ENCODE peak calls at places on chromosomes 13 and 19, in nine cellular contexts. I is heart right ventricle; F is adrenal gland; G is heart left ventricle; Q is aorta; N is CD4-positive, CD25-positive, alpha-beta regulatory T cell; H is transverse colon; E is hepatocyte; B is lung. K is an unnamed sample.
A peak's percentile ranks its signal among the peaks of the same experiment; 100 is the strongest.

GRCh38 chr13:39397866-39398265 is 205.1 kb downstream of the LHFPL6 start:
- DNase-seq in N (no peak), E (no peak), I (no peak), G (peak; percentile 34), B (no peak), H (no peak), Q (no peak), F (no peak), K (no peak)

GRCh38 chr19:7224205-7224833 is 69.9 kb downstream of the INSR start:
- DNase-seq in Q (no peak), B (peak; percentile 50), H (peak; percentile 70), I (no peak), G (no peak), F (peak; percentile 80), N (no peak), E (no peak), K (no peak)

GRCh38 chr13:67736646-67737420 is 506.7 kb upstream of the PCDH9 start:
- DNase-seq in Q (no peak), E (peak; percentile 55), H (no peak), G (no peak), I (no peak), N (no peak), F (no peak), B (no peak), K (no peak)

GRCh38 chr19:19515764-19516519 is at the start of gene NDUFA13:
- DNase-seq in B (peak; percentile 94), I (peak; percentile 93), E (peak; percentile 93), N (peak; percentile 89), F (peak; percentile 98), Q (peak; percentile 94), H (peak; percentile 95), G (peak; percentile 92), K (peak; percentile 92)

GRCh38 chr19:18898081-18898532 is 2.1 kb upstream of the CERS1 start:
- DNase-seq in N (no peak), F (no peak), H (no peak), I (no peak), E (no peak), B (no peak), Q (no peak), G (no peak), K (no peak)

GRCh38 chr13:111897846-111898215 is 169.1 kb upstream of the SOX1 start:
- DNase-seq in F (peak; percentile 28), Q (no peak), I (no peak), H (no peak), N (no peak), G (no peak), E (no peak), B (no peak), K (no peak)

GRCh38 chr19:13781547-13781946 is 7.3 kb downstream of the C19orf53 start:
- DNase-seq in F (peak; percentile 91), H (peak; percentile 76), N (no peak), I (peak; percentile 55), B (peak; percentile 75), E (peak; percentile 91), Q (peak; percentile 92), G (peak; percentile 83), K (no peak)

GRCh38 chr13:104571161-104571889 is 1505.1 kb upstream of the SLC10A2 start:
- DNase-seq in F (peak; percentile 89), E (peak; percentile 87), Q (peak; percentile 58), N (no peak), H (peak; percentile 69), I (no peak), G (peak; percentile 59), B (peak; percentile 67), K (no peak)

GRCh38 chr19:48967346-48968178 is 2.5 kb downstream of the FTL start:
- DNase-seq in N (no peak), Q (peak; percentile 86), G (no peak), I (no peak), E (peak; percentile 71), F (peak; percentile 80), B (peak; percentile 55), H (peak; percentile 42), K (no peak)

GRCh38 chr13:90238433-90238832 is 1109.1 kb upstream of the MIR17HG start:
- DNase-seq in B (no peak), G (no peak), N (no peak), E (no peak), H (no peak), Q (no peak), I (no peak), F (no peak), K (no peak)

GRCh38 chr19:14467816-14468215 is 7.3 kb downstream of the PTGER1 start:
- DNase-seq in Q (no peak), I (no peak), E (no peak), B (no peak), G (no peak), F (no peak), N (no peak), H (no peak), K (no peak)

GRCh38 chr13:97880298-97880675 is 73.2 kb upstream of the IPO5 start:
- DNase-seq in Q (no peak), I (no peak), B (no peak), N (no peak), E (no peak), H (no peak), F (no peak), G (no peak), K (no peak)

GRCh38 chr19:596263-596655 is 6.6 kb downstream of the HCN2 start:
- DNase-seq in E (no peak), Q (no peak), G (no peak), N (no peak), F (no peak), I (no peak), H (no peak), B (no peak), K (no peak)

GRCh38 chr13:92954746-92955145 is 271.9 kb upstream of the GPC6 start:
- DNase-seq in N (no peak), B (no peak), Q (no peak), I (no peak), G (no peak), E (no peak), F (no peak), H (no peak), K (no peak)

GRCh38 chr13:44403720-44404063 is 30.1 kb downstream of the SERP2 start:
- DNase-seq in I (no peak), H (no peak), Q (no peak), E (no peak), G (no peak), N (no peak), B (no peak), F (no peak), K (no peak)

GRCh38 chr13:108533842-108534241 is 95.6 kb upstream of the MYO16 start:
- DNase-seq in G (no peak), Q (no peak), B (no peak), N (no peak), F (no peak), E (no peak), I (no peak), H (no peak), K (no peak)

GRCh38 chr19:14871619-14872230 is 14.2 kb downstream of the OR7A17 start:
- DNase-seq in N (no peak), B (no peak), F (no peak), Q (no peak), E (no peak), G (no peak), H (no peak), I (no peak), K (no peak)

DNA sequence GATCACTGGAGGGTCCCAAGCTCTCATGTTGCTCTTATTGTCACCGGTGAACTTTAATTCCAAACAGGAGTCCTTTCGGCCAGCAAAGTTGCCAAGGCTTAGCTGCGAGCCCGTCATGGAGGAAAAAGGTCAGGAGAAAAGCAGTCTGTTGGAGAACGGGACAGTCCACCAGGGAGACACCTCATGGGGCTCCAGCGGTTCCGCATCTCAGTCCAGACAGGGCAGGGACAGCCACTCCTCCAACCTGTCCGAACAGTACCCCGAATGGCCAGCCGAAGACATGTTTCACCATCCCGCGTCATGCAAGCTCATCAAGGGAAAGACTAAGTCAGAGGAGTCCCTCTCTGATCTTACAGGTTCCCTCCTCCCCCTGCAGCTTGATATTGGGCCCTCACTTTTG is 10.4 kb downstream of the ZNF91 start:
- DNase-seq in N (no peak), B (no peak), Q (no peak), F (no peak), H (no peak), G (no peak), I (no peak), E (no peak), K (no peak)
- H3K9me3 ChIP-seq in N (peaks cover 78% of the 10 kb centered on the region), B (no peaks in the 10 kb centered on the region), Q (peaks cover 7% of the 10 kb centered on the region), F (no peaks in the 10 kb centered on the region), H (peaks cover 46% of the 10 kb centered on the region), G (peaks cover 76% of the 10 kb centered on the region), I (peaks cover 8% of the 10 kb centered on the region), E (peaks cover 63% of the 10 kb centered on the region), K (peaks cover 30% of the 10 kb centered on the region)

DNA sequence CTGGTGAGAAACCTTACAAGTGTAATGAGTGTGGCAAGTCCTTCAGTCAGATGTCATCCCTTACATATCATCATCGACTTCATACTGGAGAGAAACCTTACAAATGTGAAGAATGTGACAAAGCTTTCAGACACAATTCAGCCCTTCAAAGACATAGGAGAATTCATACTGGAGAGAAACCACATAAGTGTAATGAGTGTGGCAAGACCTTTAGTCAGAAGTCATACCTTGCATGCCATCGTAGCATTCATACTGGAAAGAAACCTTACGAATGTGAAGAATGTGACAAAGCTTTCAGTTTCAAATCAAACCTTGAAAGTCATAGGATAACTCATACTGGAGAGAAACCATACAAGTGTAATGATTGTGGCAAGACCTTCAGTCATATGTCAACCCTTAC is 13.6 kb upstream of the ZNF765 start:
- DNase-seq in G (no peak), H (no peak), E (no peak), N (no peak), I (no peak), F (peak; percentile 0), Q (no peak), B (no peak), K (no peak)
- H3K9me3 ChIP-seq in G (peaks cover 84% of the 10 kb centered on the region), H (peaks cover 66% of the 10 kb centered on the region), E (peaks cover 46% of the 10 kb centered on the region), N (peaks cover 85% of the 10 kb centered on the region), I (peaks cover 5% of the 10 kb centered on the region), F (no peaks in the 10 kb centered on the region), Q (peaks cover 18% of the 10 kb centered on the region), B (peaks cover 4% of the 10 kb centered on the region), K (peaks cover 41% of the 10 kb centered on the region)

DNA sequence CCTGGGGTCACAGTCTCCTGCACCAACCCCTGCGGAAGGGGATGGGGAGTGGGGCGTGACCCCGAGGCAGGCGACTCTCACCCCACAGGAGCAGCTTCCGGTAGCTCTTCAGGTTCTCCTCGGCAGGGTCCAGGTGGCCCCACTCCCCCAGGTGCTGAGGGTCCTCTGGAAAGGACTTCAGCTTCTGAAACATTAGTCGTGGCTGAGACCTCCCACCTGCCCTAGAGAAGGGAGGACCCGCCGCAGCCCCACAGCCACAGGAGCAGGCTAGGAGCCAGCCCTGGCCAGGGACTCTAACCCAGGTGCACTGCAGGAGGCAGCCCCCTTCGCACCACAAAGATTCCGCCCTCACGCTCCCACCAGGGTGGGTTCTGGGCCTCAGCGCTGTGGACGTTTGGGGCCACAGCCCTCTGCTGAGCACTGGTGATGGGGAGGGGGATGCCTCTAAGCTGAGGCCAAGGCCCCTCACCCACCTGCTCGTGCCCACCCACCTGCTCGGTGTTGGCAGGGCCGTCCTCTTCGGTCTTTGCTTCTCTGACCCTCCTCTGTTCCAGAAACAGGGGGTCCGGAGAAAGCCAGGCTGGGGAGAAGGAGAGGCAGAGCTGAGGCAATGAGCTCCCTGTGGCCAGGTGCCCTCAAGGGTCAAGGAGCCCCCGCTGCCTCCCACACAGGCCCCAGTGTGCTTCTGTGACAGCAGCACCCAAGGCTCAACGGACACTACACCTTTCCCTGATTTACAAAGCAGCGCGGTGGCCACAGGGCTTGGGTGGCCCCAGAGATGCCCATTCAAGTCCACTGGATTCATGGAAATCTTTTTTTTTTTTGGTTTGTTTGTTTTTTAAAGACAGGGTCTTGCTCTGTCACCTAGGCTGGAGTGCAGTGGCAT is 11.0 kb downstream of the ZSCAN18 start:
- DNase-seq in N (no peak), H (no peak), E (no peak), F (no peak), Q (no peak), I (no peak), B (no peak), G (no peak), K (no peak)
- H3K9me3 ChIP-seq in N (peaks cover 16% of the 10 kb centered on the region), H (peaks cover 62% of the 10 kb centered on the region), E (peaks cover 11% of the 10 kb centered on the region), F (no peaks in the 10 kb centered on the region), Q (peaks cover 21% of the 10 kb centered on the region), I (peaks cover 17% of the 10 kb centered on the region), B (no peaks in the 10 kb centered on the region), G (peaks cover 65% of the 10 kb centered on the region), K (peaks cover 8% of the 10 kb centered on the region)

GRCh38 chr13:59342396-59342795 is 821.3 kb downstream of the DIAPH3 start:
- DNase-seq in I (no peak), E (no peak), N (no peak), F (no peak), H (no peak), Q (no peak), B (no peak), G (no peak), K (no peak)
- H3K9me3 ChIP-seq in I (no peaks in the 10 kb centered on the region), E (no peaks in the 10 kb centered on the region), N (no peaks in the 10 kb centered on the region), F (no peaks in the 10 kb centered on the region), H (no peaks in the 10 kb centered on the region), Q (peaks cover 1% of the 10 kb centered on the region), B (no peaks in the 10 kb centered on the region), G (no peaks in the 10 kb centered on the region), K (no peaks in the 10 kb centered on the region)

K was measured in T-helper 17 cell.